ENCODE peak calls at places on chromosomes 3 and 15, in nine cellular contexts. One of them, this sample, is unnamed.
A peak's percentile ranks its signal among the peaks of the same experiment; 100 is the strongest.

GRCh38 chr15:25887870-25888269 is 24.7 kb upstream of the ATP10A start:
- DNase-seq in CD8-positive, alpha-beta T cell: no peak
- DNase-seq in GM20000: no peak
- DNase-seq in foreskin fibroblast: no peak
- DNase-seq in fibroblast of the aortic adventitia: no peak
- DNase-seq in AG09309: no peak
- DNase-seq in body of pancreas: no peak
- DNase-seq in heart right ventricle: no peak
- DNase-seq in fibroblast of pulmonary artery: no peak
- DNase-seq in this sample: no peak

GRCh38 chr3:180707921-180708320 is 28.6 kb upstream of the CCDC39 start:
- DNase-seq in CD8-positive, alpha-beta T cell: no peak
- DNase-seq in GM20000: no peak
- DNase-seq in foreskin fibroblast: no peak
- DNase-seq in fibroblast of the aortic adventitia: no peak
- DNase-seq in AG09309: no peak
- DNase-seq in body of pancreas: no peak
- DNase-seq in heart right ventricle: no peak
- DNase-seq in fibroblast of pulmonary artery: no peak
- DNase-seq in this sample: no peak

GRCh38 chr3:172087827-172088580 is 48.6 kb downstream of the FNDC3B start:
- DNase-seq in CD8-positive, alpha-beta T cell: no peak
- DNase-seq in GM20000: no peak
- DNase-seq in foreskin fibroblast: no peak
- DNase-seq in fibroblast of the aortic adventitia: no peak
- DNase-seq in AG09309: no peak
- DNase-seq in body of pancreas: peak; percentile 58
- DNase-seq in heart right ventricle: no peak
- DNase-seq in fibroblast of pulmonary artery: no peak
- DNase-seq in this sample: no peak

GRCh38 chr3:192831111-192831644 is 86.5 kb downstream of the MB21D2 start:
- DNase-seq in CD8-positive, alpha-beta T cell: no peak
- DNase-seq in GM20000: no peak
- DNase-seq in foreskin fibroblast: peak; percentile 76
- DNase-seq in fibroblast of the aortic adventitia: peak; percentile 92
- DNase-seq in AG09309: peak; percentile 77
- DNase-seq in body of pancreas: no peak
- DNase-seq in heart right ventricle: no peak
- DNase-seq in fibroblast of pulmonary artery: peak; percentile 82
- DNase-seq in this sample: peak; percentile 92

GRCh38 chr3:46947981-46948791 is 28.4 kb downstream of the CCDC12 start:
- DNase-seq in CD8-positive, alpha-beta T cell: peak; percentile 79
- DNase-seq in GM20000: no peak
- DNase-seq in foreskin fibroblast: no peak
- DNase-seq in fibroblast of the aortic adventitia: peak; percentile 61
- DNase-seq in AG09309: no peak
- DNase-seq in body of pancreas: peak; percentile 93
- DNase-seq in heart right ventricle: peak; percentile 62
- DNase-seq in fibroblast of pulmonary artery: peak; percentile 75
- DNase-seq in this sample: peak; percentile 76

GRCh38 chr15:43249699-43250203 is 17.0 kb downstream of the TGM5 start:
- DNase-seq in CD8-positive, alpha-beta T cell: no peak
- DNase-seq in GM20000: peak; percentile 79
- DNase-seq in foreskin fibroblast: peak; percentile 57
- DNase-seq in fibroblast of the aortic adventitia: peak; percentile 52
- DNase-seq in AG09309: peak; percentile 73
- DNase-seq in body of pancreas: no peak
- DNase-seq in heart right ventricle: no peak
- DNase-seq in fibroblast of pulmonary artery: peak; percentile 52
- DNase-seq in this sample: peak; percentile 80

GRCh38 chr3:188752850-188753249 is 418.9 kb upstream of the TPRG1 start:
- DNase-seq in CD8-positive, alpha-beta T cell: no peak
- DNase-seq in GM20000: no peak
- DNase-seq in foreskin fibroblast: no peak
- DNase-seq in fibroblast of the aortic adventitia: no peak
- DNase-seq in AG09309: no peak
- DNase-seq in body of pancreas: no peak
- DNase-seq in heart right ventricle: no peak
- DNase-seq in fibroblast of pulmonary artery: no peak
- DNase-seq in this sample: no peak

GRCh38 chr3:60064210-60065178 is 1014.7 kb upstream of the CFAP20DC start:
- DNase-seq in CD8-positive, alpha-beta T cell: no peak
- DNase-seq in GM20000: no peak
- DNase-seq in foreskin fibroblast: no peak
- DNase-seq in fibroblast of the aortic adventitia: peak; percentile 4
- DNase-seq in AG09309: no peak
- DNase-seq in body of pancreas: no peak
- DNase-seq in heart right ventricle: no peak
- DNase-seq in fibroblast of pulmonary artery: peak; percentile 4
- DNase-seq in this sample: peak; percentile 10

GRCh38 chr15:65952425-65953053 is 83.2 kb downstream of the RAB11A start:
- DNase-seq in CD8-positive, alpha-beta T cell: no peak
- DNase-seq in GM20000: peak; percentile 36
- DNase-seq in foreskin fibroblast: peak; percentile 21
- DNase-seq in fibroblast of the aortic adventitia: peak; percentile 77
- DNase-seq in AG09309: peak; percentile 7
- DNase-seq in body of pancreas: peak; percentile 12
- DNase-seq in heart right ventricle: peak; percentile 21
- DNase-seq in fibroblast of pulmonary artery: peak; percentile 81
- DNase-seq in this sample: peak; percentile 68

GRCh38 chr15:100596792-100597191 is 5.2 kb downstream of the LINS1 start:
- DNase-seq in CD8-positive, alpha-beta T cell: peak; percentile 79
- DNase-seq in GM20000: peak; percentile 46
- DNase-seq in foreskin fibroblast: no peak
- DNase-seq in fibroblast of the aortic adventitia: peak; percentile 49
- DNase-seq in AG09309: no peak
- DNase-seq in body of pancreas: peak; percentile 7
- DNase-seq in heart right ventricle: peak; percentile 16
- DNase-seq in fibroblast of pulmonary artery: peak; percentile 24
- DNase-seq in this sample: peak; percentile 38

GRCh38 chr3:156892701-156893100 is 66.5 kb downstream of the LEKR1 start:
- DNase-seq in CD8-positive, alpha-beta T cell: no peak
- DNase-seq in GM20000: no peak
- DNase-seq in foreskin fibroblast: peak; percentile 67
- DNase-seq in fibroblast of the aortic adventitia: peak; percentile 23
- DNase-seq in AG09309: peak; percentile 31
- DNase-seq in body of pancreas: no peak
- DNase-seq in heart right ventricle: no peak
- DNase-seq in fibroblast of pulmonary artery: peak; percentile 33
- DNase-seq in this sample: peak; percentile 54

GRCh38 chr3:21290557-21290956 is 460.5 kb downstream of the ZNF385D start:
- DNase-seq in CD8-positive, alpha-beta T cell: no peak
- DNase-seq in GM20000: no peak
- DNase-seq in foreskin fibroblast: no peak
- DNase-seq in fibroblast of the aortic adventitia: no peak
- DNase-seq in AG09309: no peak
- DNase-seq in body of pancreas: no peak
- DNase-seq in heart right ventricle: no peak
- DNase-seq in fibroblast of pulmonary artery: peak; percentile 8
- DNase-seq in this sample: peak; percentile 3
- TF ChIP-seq CTCF in CD8-positive, alpha-beta T cell: no peak
- TF ChIP-seq CTCF in GM20000: no peak
- TF ChIP-seq CTCF in foreskin fibroblast: peak; percentile 27
- TF ChIP-seq CTCF in fibroblast of the aortic adventitia: peak; percentile 60
- TF ChIP-seq CTCF in AG09309: peak; percentile 42
- TF ChIP-seq CTCF in body of pancreas: no peak
- TF ChIP-seq CTCF in heart right ventricle: peak; percentile 51
- TF ChIP-seq CTCF in fibroblast of pulmonary artery: peak; percentile 66
- TF ChIP-seq CTCF in this sample: peak; percentile 68

GRCh38 chr3:122021037-122021436 is 1.0 kb downstream of the ILDR1 start:
- DNase-seq in CD8-positive, alpha-beta T cell: no peak
- DNase-seq in GM20000: no peak
- DNase-seq in foreskin fibroblast: no peak
- DNase-seq in fibroblast of the aortic adventitia: no peak
- DNase-seq in AG09309: no peak
- DNase-seq in body of pancreas: no peak
- DNase-seq in heart right ventricle: no peak
- DNase-seq in fibroblast of pulmonary artery: no peak
- DNase-seq in this sample: no peak

GRCh38 chr3:122021811-122022401 is at the start of gene ILDR1:
- DNase-seq in CD8-positive, alpha-beta T cell: no peak
- DNase-seq in GM20000: peak; percentile 76
- DNase-seq in foreskin fibroblast: no peak
- DNase-seq in fibroblast of the aortic adventitia: no peak
- DNase-seq in AG09309: no peak
- DNase-seq in body of pancreas: peak; percentile 68
- DNase-seq in heart right ventricle: no peak
- DNase-seq in fibroblast of pulmonary artery: no peak
- DNase-seq in this sample: no peak

GRCh38 chr3:122023335-122023734 is 1.3 kb upstream of the ILDR1 start:
- DNase-seq in CD8-positive, alpha-beta T cell: no peak
- DNase-seq in GM20000: no peak
- DNase-seq in foreskin fibroblast: no peak
- DNase-seq in fibroblast of the aortic adventitia: no peak
- DNase-seq in AG09309: no peak
- DNase-seq in body of pancreas: no peak
- DNase-seq in heart right ventricle: no peak
- DNase-seq in fibroblast of pulmonary artery: no peak
- DNase-seq in this sample: no peak

GRCh38 chr3:122025296-122025695 is 3.2 kb upstream of the ILDR1 start:
- DNase-seq in CD8-positive, alpha-beta T cell: no peak
- DNase-seq in GM20000: peak; percentile 64
- DNase-seq in foreskin fibroblast: no peak
- DNase-seq in fibroblast of the aortic adventitia: no peak
- DNase-seq in AG09309: no peak
- DNase-seq in body of pancreas: no peak
- DNase-seq in heart right ventricle: no peak
- DNase-seq in fibroblast of pulmonary artery: no peak
- DNase-seq in this sample: no peak

GRCh38 chr3:122024800-122025199 is 2.8 kb upstream of the ILDR1 start:
- DNase-seq in CD8-positive, alpha-beta T cell: no peak
- DNase-seq in GM20000: no peak
- DNase-seq in foreskin fibroblast: no peak
- DNase-seq in fibroblast of the aortic adventitia: peak; percentile 10
- DNase-seq in AG09309: no peak
- DNase-seq in body of pancreas: no peak
- DNase-seq in heart right ventricle: no peak
- DNase-seq in fibroblast of pulmonary artery: peak; percentile 20
- DNase-seq in this sample: peak; percentile 28
- TF ChIP-seq CTCF in CD8-positive, alpha-beta T cell: no peak
- TF ChIP-seq CTCF in GM20000: no peak
- TF ChIP-seq CTCF in foreskin fibroblast: no peak
- TF ChIP-seq CTCF in fibroblast of the aortic adventitia: no peak
- TF ChIP-seq CTCF in AG09309: no peak
- TF ChIP-seq CTCF in body of pancreas: no peak
- TF ChIP-seq CTCF in heart right ventricle: no peak
- TF ChIP-seq CTCF in fibroblast of pulmonary artery: no peak
- TF ChIP-seq CTCF in this sample: no peak

GRCh38 chr3:42600111-42600957 is at the start of gene NKTR:
- DNase-seq in CD8-positive, alpha-beta T cell: peak; percentile 100
- DNase-seq in GM20000: peak; percentile 92
- DNase-seq in foreskin fibroblast: peak; percentile 96
- DNase-seq in fibroblast of the aortic adventitia: peak; percentile 96
- DNase-seq in AG09309: peak; percentile 82
- DNase-seq in body of pancreas: peak; percentile 99
- DNase-seq in heart right ventricle: peak; percentile 97
- DNase-seq in fibroblast of pulmonary artery: peak; percentile 99
- DNase-seq in this sample: peak; percentile 98

GRCh38 chr3:42601898-42602581 is 1.6 kb downstream of the NKTR start:
- DNase-seq in CD8-positive, alpha-beta T cell: no peak
- DNase-seq in GM20000: no peak
- DNase-seq in foreskin fibroblast: no peak
- DNase-seq in fibroblast of the aortic adventitia: no peak
- DNase-seq in AG09309: no peak
- DNase-seq in body of pancreas: no peak
- DNase-seq in heart right ventricle: no peak
- DNase-seq in fibroblast of pulmonary artery: no peak
- DNase-seq in this sample: peak; percentile 21

GRCh38 chr3:42605550-42606173 is 5.2 kb downstream of the NKTR start:
- DNase-seq in CD8-positive, alpha-beta T cell: no peak
- DNase-seq in GM20000: no peak
- DNase-seq in foreskin fibroblast: no peak
- DNase-seq in fibroblast of the aortic adventitia: no peak
- DNase-seq in AG09309: no peak
- DNase-seq in body of pancreas: peak; percentile 77
- DNase-seq in heart right ventricle: peak; percentile 17
- DNase-seq in fibroblast of pulmonary artery: no peak
- DNase-seq in this sample: no peak

GRCh38 chr3:42602961-42603360 is 2.5 kb downstream of the NKTR start:
- DNase-seq in CD8-positive, alpha-beta T cell: no peak
- DNase-seq in GM20000: no peak
- DNase-seq in foreskin fibroblast: no peak
- DNase-seq in fibroblast of the aortic adventitia: no peak
- DNase-seq in AG09309: no peak
- DNase-seq in body of pancreas: no peak
- DNase-seq in heart right ventricle: no peak
- DNase-seq in fibroblast of pulmonary artery: no peak
- DNase-seq in this sample: no peak

DNA sequence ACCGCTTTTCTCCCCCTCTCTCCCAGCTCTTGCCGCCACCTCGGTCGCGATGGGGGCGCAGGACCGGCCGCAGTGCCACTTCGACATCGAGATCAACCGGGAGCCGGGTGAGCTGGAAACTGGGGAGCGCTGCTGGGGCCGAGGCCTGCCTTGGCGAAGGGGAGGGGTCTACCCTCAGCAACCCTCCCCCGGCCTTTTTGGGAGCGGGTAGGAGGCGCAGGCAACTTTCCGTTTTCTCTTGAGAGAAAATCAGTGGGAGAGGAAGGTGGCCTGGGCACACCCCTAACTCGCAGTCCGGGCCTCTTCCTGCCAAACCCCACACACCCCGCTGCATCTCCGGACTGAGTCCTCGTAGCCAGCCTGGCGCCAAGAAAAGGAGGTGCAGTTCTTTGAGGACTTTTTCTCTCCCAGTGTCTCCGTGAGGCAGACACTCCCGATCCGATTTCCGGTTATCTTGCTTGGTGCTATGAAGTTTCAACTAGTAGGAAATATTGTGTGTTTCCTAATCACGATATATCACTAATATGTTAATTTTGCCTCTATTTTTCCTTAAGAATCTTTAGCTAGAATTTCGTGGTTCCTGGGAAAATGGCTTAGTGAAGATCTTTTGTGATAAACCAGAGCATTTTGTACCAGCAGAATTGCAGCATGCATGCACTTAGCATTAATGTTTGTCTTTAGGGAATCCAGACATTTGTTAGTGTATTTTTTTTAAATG is 631 bp downstream of the NKTR start:
- DNase-seq in CD8-positive, alpha-beta T cell: no peak
- DNase-seq in GM20000: no peak
- DNase-seq in foreskin fibroblast: peak; percentile 41
- DNase-seq in fibroblast of the aortic adventitia: peak; percentile 60
- DNase-seq in AG09309: peak; percentile 7
- DNase-seq in body of pancreas: peak; percentile 64
- DNase-seq in heart right ventricle: peak; percentile 75
- DNase-seq in fibroblast of pulmonary artery: peak; percentile 64
- DNase-seq in this sample: peak; percentile 70
- TF ChIP-seq CTCF in CD8-positive, alpha-beta T cell: no peak
- TF ChIP-seq CTCF in GM20000: no peak
- TF ChIP-seq CTCF in foreskin fibroblast: no peak
- TF ChIP-seq CTCF in fibroblast of the aortic adventitia: peak; percentile 17
- TF ChIP-seq CTCF in AG09309: peak; percentile 21
- TF ChIP-seq CTCF in body of pancreas: peak; percentile 29
- TF ChIP-seq CTCF in heart right ventricle: no peak
- TF ChIP-seq CTCF in fibroblast of pulmonary artery: peak; percentile 9
- TF ChIP-seq CTCF in this sample: peak; percentile 24

GRCh38 chr3:17639765-17640164 is 102.7 kb downstream of the TBC1D5 start:
- DNase-seq in CD8-positive, alpha-beta T cell: no peak
- DNase-seq in GM20000: no peak
- DNase-seq in foreskin fibroblast: peak; percentile 88
- DNase-seq in fibroblast of the aortic adventitia: peak; percentile 94
- DNase-seq in AG09309: peak; percentile 65
- DNase-seq in body of pancreas: no peak
- DNase-seq in heart right ventricle: no peak
- DNase-seq in fibroblast of pulmonary artery: peak; percentile 96
- DNase-seq in this sample: peak; percentile 88
- TF ChIP-seq CTCF in CD8-positive, alpha-beta T cell: no peak
- TF ChIP-seq CTCF in GM20000: no peak
- TF ChIP-seq CTCF in foreskin fibroblast: no peak
- TF ChIP-seq CTCF in fibroblast of the aortic adventitia: no peak
- TF ChIP-seq CTCF in AG09309: no peak
- TF ChIP-seq CTCF in body of pancreas: no peak
- TF ChIP-seq CTCF in heart right ventricle: no peak
- TF ChIP-seq CTCF in fibroblast of pulmonary artery: no peak
- TF ChIP-seq CTCF in this sample: no peak

GRCh38 chr3:127371846-127372245 is 84.0 kb upstream of the PRR20G start:
- DNase-seq in CD8-positive, alpha-beta T cell: no peak
- DNase-seq in GM20000: no peak
- DNase-seq in foreskin fibroblast: no peak
- DNase-seq in fibroblast of the aortic adventitia: no peak
- DNase-seq in AG09309: no peak
- DNase-seq in body of pancreas: no peak
- DNase-seq in heart right ventricle: no peak
- DNase-seq in fibroblast of pulmonary artery: no peak
- DNase-seq in this sample: no peak
- TF ChIP-seq CTCF in CD8-positive, alpha-beta T cell: no peak
- TF ChIP-seq CTCF in GM20000: no peak
- TF ChIP-seq CTCF in foreskin fibroblast: no peak
- TF ChIP-seq CTCF in fibroblast of the aortic adventitia: no peak
- TF ChIP-seq CTCF in AG09309: no peak
- TF ChIP-seq CTCF in body of pancreas: no peak
- TF ChIP-seq CTCF in heart right ventricle: no peak
- TF ChIP-seq CTCF in fibroblast of pulmonary artery: no peak
- TF ChIP-seq CTCF in this sample: no peak